ENCODE peak calls at places on chromosome 19, in six cellular contexts. Q is ascending aorta; C is stomach; B is CD8-positive, alpha-beta memory T cell; T is IMR-90; S is aorta. E is an unnamed sample. For H3K4me1 and H3K36me3, the result is how much of the 10 kb centered on the place peaks cover.

GRCh38 chr19:32909257-32909656 is 39.7 kb upstream of the SLC7A9 start:
- DNase-seq in Q (no peak), C (no peak), B (no peak), T (no peak), S (no peak), E (no peak)

GRCh38 chr19:4016486-4016885 is 8.9 kb downstream of the PIAS4 start:
- DNase-seq in Q (no peak), C (no peak), B (no peak), T (no peak), S (no peak), E (no peak)

GRCh38 chr19:36773223-36773579 is 594 bp upstream of the ZNF850 start:
- DNase-seq in Q (no peak), C (no peak), B (no peak), T (no peak), S (no peak), E (no peak)

GRCh38 chr19:4764290-4764660 is 27.3 kb upstream of the FEM1A start:
- DNase-seq in Q (no peak), C (no peak), B (no peak), T (no peak), S (no peak), E (no peak)

GRCh38 chr19:14544047-14544446 is 14.7 kb downstream of the TECR start:
- DNase-seq in Q (no peak), C (no peak), B (no peak), T (no peak), S (no peak), E (no peak)

GRCh38 chr19:34189199-34189916 is 17.1 kb downstream of the LSM14A start:
- DNase-seq in Q (no peak), C (no peak), B (no peak), T (no peak), S (no peak), E (no peak)

GRCh38 chr19:7867092-7867844 is 6.9 kb downstream of the PRR36 start:
- DNase-seq in Q (no peak), C (no peak), B (no peak), T (no peak), S (no peak), E (no peak)

GRCh38 chr19:46339491-46339890 is 7.4 kb upstream of the PPP5C start:
- DNase-seq in Q (no peak), C (no peak), B (no peak), T (no peak), S (no peak), E (no peak)

GRCh38 chr19:56253737-56254136 is 18.8 kb upstream of the EDDM13 start:
- DNase-seq in Q (no peak), C (no peak), B (no peak), T (peak), S (no peak), E (no peak)

GRCh38 chr19:57105976-57106610 is 13.7 kb upstream of the USP29 start:
- DNase-seq in Q (no peak), C (no peak), B (no peak), T (no peak), S (no peak), E (no peak)

GRCh38 chr19:45827459-45828093 is 12.5 kb upstream of the RSPH6A start:
- DNase-seq in Q (no peak), C (no peak), B (no peak), T (no peak), S (no peak), E (no peak)

GRCh38 chr19:16208847-16209246 is 11.1 kb downstream of the AP1M1 start:
- DNase-seq in Q (no peak), C (no peak), B (no peak), T (no peak), S (no peak), E (no peak)

GRCh38 chr19:1247747-1248453 is 483 bp upstream of the MIDN start:
- DNase-seq in Q (peak), C (peak), B (peak), T (peak), S (peak), E (no peak)

GRCh38 chr19:1245884-1246816 is 2.2 kb upstream of the MIDN start:
- DNase-seq in Q (no peak), C (peak), B (no peak), T (no peak), S (no peak), E (peak)

GRCh38 chr19:1243768-1244692 is 2.5 kb downstream of the ATP5F1D start:
- DNase-seq in Q (no peak), C (peak), B (peak), T (peak), S (peak), E (peak)

GRCh38 chr19:1245468-1245867 is 2.9 kb upstream of the MIDN start:
- DNase-seq in Q (no peak), C (no peak), B (no peak), T (no peak), S (no peak), E (no peak)

DNA sequence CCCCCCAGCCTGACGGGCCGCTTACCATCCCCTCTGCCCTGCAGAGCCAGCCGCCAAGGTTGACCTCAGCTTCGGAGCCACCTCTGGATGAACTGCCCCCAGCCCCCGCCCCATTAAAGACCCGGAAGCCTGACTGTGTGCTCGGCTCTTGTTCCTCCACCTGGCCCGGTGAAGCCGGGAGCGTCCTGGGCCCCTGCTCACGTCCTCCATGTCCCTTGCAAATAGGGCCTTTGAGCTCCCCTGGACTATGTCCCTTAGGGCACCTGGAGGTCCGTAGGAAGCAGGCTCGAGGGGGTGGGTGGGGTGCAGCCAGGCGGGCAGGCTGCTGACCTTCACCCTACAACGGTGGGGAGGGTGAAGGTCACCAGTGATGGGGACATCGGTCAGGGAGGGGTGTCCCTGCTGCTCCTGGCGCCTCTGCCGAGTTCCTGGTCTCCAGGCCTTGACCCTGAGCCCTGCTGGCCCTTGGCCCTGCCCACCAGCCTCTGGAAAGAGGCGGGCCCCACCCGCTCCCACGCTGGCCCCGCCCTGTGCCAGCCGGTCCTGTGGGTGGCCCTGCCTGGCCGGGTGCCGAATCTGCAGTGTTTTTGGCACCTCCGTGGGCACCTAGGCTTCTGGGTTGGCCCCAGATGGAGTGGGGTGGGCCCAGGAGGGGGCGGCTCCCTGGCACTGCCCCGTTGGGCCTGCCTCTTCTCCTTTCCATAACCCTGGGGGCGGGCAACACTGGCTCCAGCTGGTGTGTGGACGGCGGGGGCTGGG is 3.3 kb downstream of the ATP5F1D start:
- DNase-seq in Q (no peak), C (peak), B (no peak), T (no peak), S (peak), E (peak)
- H3K4me1 ChIP-seq in Q (half or more), C (half or more), B (half or more), T (under half), S (under half), E (under half)

GRCh38 chr19:35347171-35347929 is at the start of gene FFAR1:
- DNase-seq in Q (no peak), C (peak), B (peak), T (no peak), S (peak), E (no peak)

GRCh38 chr19:35345671-35346111 is 2.0 kb upstream of the FFAR1 start:
- DNase-seq in Q (no peak), C (no peak), B (no peak), T (no peak), S (no peak), E (no peak)

GRCh38 chr19:35346193-35347052 is 1.3 kb upstream of the FFAR1 start:
- DNase-seq in Q (no peak), C (peak), B (peak), T (no peak), S (peak), E (no peak)

GRCh38 chr19:35342430-35342829 is 5.3 kb upstream of the FFAR1 start:
- DNase-seq in Q (no peak), C (no peak), B (no peak), T (no peak), S (no peak), E (no peak)

GRCh38 chr19:35344511-35345031 is 3.1 kb upstream of the FFAR1 start:
- DNase-seq in Q (no peak), C (no peak), B (no peak), T (no peak), S (no peak), E (no peak)
- H3K36me3 ChIP-seq in Q (under half), C (under half), B (under half), T (under half), S (under half), E (under half)

GRCh38 chr19:50203281-50204080 is at the start of gene MYH14:
- DNase-seq in Q (peak), C (peak), B (no peak), T (no peak), S (peak), E (peak)
- H3K27ac ChIP-seq in Q (no peak), C (peak), B (no peak), T (no peak), S (no peak), E (no peak)

DNA sequence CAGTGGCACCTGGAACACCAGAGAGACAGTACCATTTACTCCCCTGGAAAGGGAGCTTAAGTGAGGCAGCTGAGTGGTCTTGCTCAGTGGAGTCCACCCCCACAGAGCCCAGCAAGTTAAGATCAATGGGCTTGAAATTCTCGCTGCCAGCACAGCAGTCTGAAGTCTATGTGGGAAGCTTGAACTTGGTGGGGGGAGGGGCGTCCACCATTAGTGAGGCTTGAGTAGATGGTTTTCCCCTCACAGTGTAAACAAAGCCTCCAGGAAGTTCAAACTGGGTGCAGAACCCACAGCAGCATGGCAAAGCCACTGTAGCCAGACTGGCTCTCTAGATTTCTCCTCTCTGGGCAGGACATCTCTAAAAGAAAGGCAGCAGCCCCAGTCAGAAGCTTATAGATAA is 30.3 kb upstream of the CEACAM4 start:
- DNase-seq in Q (no peak), C (no peak), B (no peak), T (no peak), S (no peak), E (no peak)
- H3K4me1 ChIP-seq in Q (under half), C (under half), B (under half), T (under half), S (under half), E (under half)

GRCh38 chr19:38247734-38248268 is 8.4 kb downstream of the PPP1R14A start:
- DNase-seq in Q (no peak), C (no peak), B (no peak), T (no peak), S (no peak), E (no peak)
- H3K36me3 ChIP-seq in Q (under half), C (under half), B (under half), T (under half), S (under half), E (under half)

GRCh38 chr19:1744822-1745563 is 8.3 kb upstream of the ONECUT3 start:
- DNase-seq in Q (no peak), C (no peak), B (no peak), T (no peak), S (no peak), E (no peak)
- H3K27ac ChIP-seq in Q (no peak), C (no peak), B (no peak), T (no peak), S (no peak), E (no peak)

DNA sequence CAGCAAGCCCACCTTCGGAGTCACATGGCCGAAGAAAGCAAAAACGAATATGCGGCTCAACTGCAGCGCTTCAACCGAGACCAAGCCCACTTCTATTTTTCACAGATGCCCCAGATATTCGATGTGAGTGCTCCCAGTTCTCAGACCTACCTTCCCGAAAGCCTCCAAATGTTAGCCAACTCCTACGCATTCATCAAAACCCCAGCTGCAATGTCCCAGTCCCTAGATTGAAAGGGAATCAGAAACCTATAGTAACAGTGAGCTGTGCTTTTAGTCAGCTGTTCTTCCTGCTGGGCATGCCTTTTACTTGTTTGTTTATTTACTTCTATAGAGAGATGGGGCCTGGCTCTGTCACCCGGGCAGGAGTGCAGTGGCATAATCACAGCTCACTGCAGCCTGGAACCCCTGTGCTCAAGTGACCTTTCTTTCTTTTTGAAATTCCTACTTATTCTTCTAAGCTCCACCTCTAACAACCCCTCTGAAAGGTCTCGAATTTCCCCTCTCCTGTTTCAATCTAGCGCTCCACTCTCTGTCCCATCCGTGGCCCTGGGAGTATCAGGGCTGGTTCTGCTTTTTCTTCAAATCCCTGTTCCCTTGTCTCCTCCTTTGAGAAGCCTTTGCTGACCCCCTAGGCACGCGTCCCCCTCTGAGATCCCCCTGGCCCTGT is 4.4 kb downstream of the TRIP10 start:
- DNase-seq in Q (no peak), C (no peak), B (no peak), T (peak), S (no peak), E (no peak)
- H3K4me1 ChIP-seq in Q (under half), C (half or more), B (under half), T (under half), S (under half), E (under half)

DNA sequence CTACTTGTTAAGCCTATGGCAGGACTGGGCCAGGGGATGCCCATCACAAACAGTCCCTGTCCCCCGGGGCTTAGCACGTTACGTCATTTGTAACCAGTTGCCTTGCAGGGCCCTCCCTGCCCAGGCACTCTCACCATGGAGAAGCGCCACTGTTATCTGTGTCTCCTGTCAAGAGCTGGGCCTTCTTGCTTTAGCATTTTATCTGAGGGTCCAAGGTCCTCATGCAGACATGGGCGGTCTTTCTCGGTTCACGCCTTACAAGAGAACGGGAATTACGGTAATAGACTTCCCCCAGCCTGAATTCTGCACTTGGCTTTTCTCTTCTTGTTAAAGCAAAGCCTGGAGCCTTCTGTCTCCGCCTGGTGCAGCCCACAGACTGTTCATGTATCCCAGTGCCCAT is 46.1 kb downstream of the TMED1 start:
- DNase-seq in Q (no peak), C (no peak), B (no peak), T (no peak), S (no peak), E (no peak)
- H3K36me3 ChIP-seq in Q (half or more), C (half or more), B (half or more), T (half or more), S (under half), E (under half)

DNA sequence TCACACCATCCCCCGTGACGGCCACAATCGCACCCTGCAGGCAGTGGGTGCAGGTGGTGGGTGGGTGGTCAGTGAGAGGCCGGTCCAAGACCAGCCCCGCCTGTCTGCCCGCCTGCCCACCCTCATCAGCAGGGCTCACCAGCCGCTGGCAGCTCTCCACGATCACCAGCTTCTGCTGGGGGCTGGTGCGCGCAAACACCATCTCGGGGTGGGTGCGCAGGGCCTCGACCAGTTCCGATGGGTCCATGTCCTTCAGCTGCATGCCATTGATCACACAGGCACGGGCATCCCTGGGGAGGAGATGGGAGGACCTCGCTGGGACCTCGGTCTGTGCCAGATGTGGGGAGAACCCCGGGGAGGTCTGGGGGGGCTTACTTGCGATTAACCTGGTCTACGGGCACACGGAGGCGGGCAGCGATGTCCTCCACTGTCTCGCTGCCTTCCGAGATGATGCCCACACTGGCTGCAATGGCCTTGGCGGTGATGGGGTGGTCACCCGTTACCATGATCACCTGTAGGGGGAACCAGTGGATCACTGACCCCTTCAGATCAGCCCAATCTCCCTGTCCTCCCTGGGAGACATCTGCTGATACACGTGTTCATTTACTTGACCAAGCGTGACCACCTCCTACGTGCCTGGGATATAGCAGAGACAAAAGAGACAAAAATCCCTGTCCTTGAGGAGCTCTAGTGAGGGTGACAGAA is 8.0 kb downstream of the ATP4A start:
- DNase-seq in Q (no peak), C (no peak), B (no peak), T (peak), S (no peak), E (no peak)
- H3K27ac ChIP-seq in Q (no peak), C (no peak), B (no peak), T (no peak), S (no peak), E (no peak)